ENCODE peak calls at places on chromosomes 6 and 20, in seven cellular contexts. One of them, this sample, is unnamed.

GRCh38 chr20:9068896-9069663 is at the start of gene PLCB4:
- DNase-seq in right lobe of liver: no peak
- DNase-seq in gastrocnemius medialis: no peak
- DNase-seq in Peyer's patch: peak; percentile 70
- DNase-seq in CD4-positive, CD25-positive, alpha-beta regulatory T cell: no peak
- DNase-seq in ascending aorta: peak; percentile 68
- DNase-seq in CD8-positive, alpha-beta memory T cell: no peak
- DNase-seq in this sample: no peak

GRCh38 chr6:15602144-15602543 is 60.7 kb downstream of the DTNBP1 start:
- DNase-seq in ascending aorta: no peak
- DNase-seq in gastrocnemius medialis: no peak
- DNase-seq in CD4-positive, CD25-positive, alpha-beta regulatory T cell: no peak
- DNase-seq in right lobe of liver: no peak
- DNase-seq in Peyer's patch: no peak
- DNase-seq in CD8-positive, alpha-beta memory T cell: no peak
- DNase-seq in this sample: no peak

GRCh38 chr6:95091823-95092436 is 485.4 kb upstream of the MANEA start:
- DNase-seq in right lobe of liver: no peak
- DNase-seq in CD4-positive, CD25-positive, alpha-beta regulatory T cell: peak; percentile 34
- DNase-seq in CD8-positive, alpha-beta memory T cell: no peak
- DNase-seq in Peyer's patch: no peak
- DNase-seq in gastrocnemius medialis: no peak
- DNase-seq in ascending aorta: no peak
- DNase-seq in this sample: no peak

GRCh38 chr6:56073761-56074160 is 173.6 kb downstream of the COL21A1 start:
- DNase-seq in ascending aorta: no peak
- DNase-seq in gastrocnemius medialis: no peak
- DNase-seq in CD8-positive, alpha-beta memory T cell: no peak
- DNase-seq in right lobe of liver: no peak
- DNase-seq in CD4-positive, CD25-positive, alpha-beta regulatory T cell: no peak
- DNase-seq in Peyer's patch: no peak
- DNase-seq in this sample: no peak

GRCh38 chr20:4544765-4545164 is 176.9 kb upstream of the PRND start:
- DNase-seq in ascending aorta: no peak
- DNase-seq in CD4-positive, CD25-positive, alpha-beta regulatory T cell: no peak
- DNase-seq in right lobe of liver: no peak
- DNase-seq in gastrocnemius medialis: no peak
- DNase-seq in CD8-positive, alpha-beta memory T cell: no peak
- DNase-seq in Peyer's patch: no peak
- DNase-seq in this sample: no peak

GRCh38 chr20:50248104-50248631 is 57.5 kb downstream of the CEBPB start:
- DNase-seq in ascending aorta: no peak
- DNase-seq in gastrocnemius medialis: no peak
- DNase-seq in CD8-positive, alpha-beta memory T cell: no peak
- DNase-seq in Peyer's patch: peak; percentile 63
- DNase-seq in CD4-positive, CD25-positive, alpha-beta regulatory T cell: no peak
- DNase-seq in right lobe of liver: no peak
- DNase-seq in this sample: no peak

GRCh38 chr20:64203037-64203777 is 39.0 kb downstream of the MYT1 start:
- DNase-seq in gastrocnemius medialis: no peak
- DNase-seq in CD8-positive, alpha-beta memory T cell: no peak
- DNase-seq in CD4-positive, CD25-positive, alpha-beta regulatory T cell: no peak
- DNase-seq in ascending aorta: no peak
- DNase-seq in right lobe of liver: no peak
- DNase-seq in Peyer's patch: no peak
- DNase-seq in this sample: no peak

GRCh38 chr20:14715400-14715799 is 378.0 kb upstream of the FLRT3 start:
- DNase-seq in ascending aorta: no peak
- DNase-seq in right lobe of liver: no peak
- DNase-seq in gastrocnemius medialis: no peak
- DNase-seq in CD4-positive, CD25-positive, alpha-beta regulatory T cell: no peak
- DNase-seq in Peyer's patch: no peak
- DNase-seq in CD8-positive, alpha-beta memory T cell: no peak
- DNase-seq in this sample: no peak

GRCh38 chr6:165451845-165452244 is 142.4 kb upstream of the C6orf118 start:
- DNase-seq in gastrocnemius medialis: no peak
- DNase-seq in right lobe of liver: no peak
- DNase-seq in CD8-positive, alpha-beta memory T cell: no peak
- DNase-seq in Peyer's patch: no peak
- DNase-seq in ascending aorta: no peak
- DNase-seq in CD4-positive, CD25-positive, alpha-beta regulatory T cell: no peak
- DNase-seq in this sample: no peak

GRCh38 chr20:63696311-63696627 is 183 bp upstream of the TNFRSF6B start:
- DNase-seq in CD8-positive, alpha-beta memory T cell: no peak
- DNase-seq in Peyer's patch: peak; percentile 69
- DNase-seq in ascending aorta: no peak
- DNase-seq in gastrocnemius medialis: no peak
- DNase-seq in right lobe of liver: peak; percentile 58
- DNase-seq in CD4-positive, CD25-positive, alpha-beta regulatory T cell: peak; percentile 37
- DNase-seq in this sample: no peak

GRCh38 chr6:83707829-83708545 is 914 bp downstream of the SNAP91 start:
- DNase-seq in Peyer's patch: no peak
- DNase-seq in gastrocnemius medialis: no peak
- DNase-seq in right lobe of liver: no peak
- DNase-seq in CD8-positive, alpha-beta memory T cell: no peak
- DNase-seq in ascending aorta: peak; percentile 62
- DNase-seq in CD4-positive, CD25-positive, alpha-beta regulatory T cell: no peak
- DNase-seq in this sample: no peak

GRCh38 chr20:20051767-20052073 is 546 bp downstream of the CRNKL1 start:
- DNase-seq in Peyer's patch: no peak
- DNase-seq in right lobe of liver: no peak
- DNase-seq in gastrocnemius medialis: no peak
- DNase-seq in ascending aorta: no peak
- DNase-seq in CD8-positive, alpha-beta memory T cell: no peak
- DNase-seq in CD4-positive, CD25-positive, alpha-beta regulatory T cell: no peak
- DNase-seq in this sample: no peak

GRCh38 chr6:129500958-129501381 is 209.0 kb downstream of the ARHGAP18 start:
- DNase-seq in right lobe of liver: no peak
- DNase-seq in CD4-positive, CD25-positive, alpha-beta regulatory T cell: peak; percentile 23
- DNase-seq in Peyer's patch: no peak
- DNase-seq in ascending aorta: no peak
- DNase-seq in CD8-positive, alpha-beta memory T cell: no peak
- DNase-seq in gastrocnemius medialis: no peak
- DNase-seq in this sample: no peak

GRCh38 chr6:108123516-108123929 is 42.3 kb upstream of the NR2E1 start:
- DNase-seq in Peyer's patch: no peak
- DNase-seq in ascending aorta: no peak
- DNase-seq in gastrocnemius medialis: no peak
- DNase-seq in CD4-positive, CD25-positive, alpha-beta regulatory T cell: no peak
- DNase-seq in CD8-positive, alpha-beta memory T cell: no peak
- DNase-seq in right lobe of liver: no peak
- DNase-seq in this sample: no peak

GRCh38 chr20:20480689-20481088 is 112.8 kb downstream of the INSM1 start:
- DNase-seq in right lobe of liver: no peak
- DNase-seq in CD8-positive, alpha-beta memory T cell: no peak
- DNase-seq in ascending aorta: no peak
- DNase-seq in gastrocnemius medialis: no peak
- DNase-seq in CD4-positive, CD25-positive, alpha-beta regulatory T cell: no peak
- DNase-seq in Peyer's patch: no peak
- DNase-seq in this sample: no peak

GRCh38 chr6:167474725-167475124 is 149.8 kb downstream of the TTLL2 start:
- DNase-seq in CD4-positive, CD25-positive, alpha-beta regulatory T cell: no peak
- DNase-seq in gastrocnemius medialis: no peak
- DNase-seq in ascending aorta: no peak
- DNase-seq in Peyer's patch: no peak
- DNase-seq in CD8-positive, alpha-beta memory T cell: no peak
- DNase-seq in right lobe of liver: no peak
- DNase-seq in this sample: no peak

GRCh38 chr6:124119591-124119990 is 315.9 kb downstream of the NKAIN2 start:
- DNase-seq in gastrocnemius medialis: peak; percentile 53
- DNase-seq in ascending aorta: no peak
- DNase-seq in Peyer's patch: no peak
- DNase-seq in CD4-positive, CD25-positive, alpha-beta regulatory T cell: no peak
- DNase-seq in right lobe of liver: no peak
- DNase-seq in CD8-positive, alpha-beta memory T cell: no peak
- DNase-seq in this sample: no peak

GRCh38 chr20:50478162-50479036 is 31.8 kb upstream of the PTPN1 start:
- DNase-seq in CD8-positive, alpha-beta memory T cell: peak; percentile 56
- DNase-seq in Peyer's patch: peak; percentile 72
- DNase-seq in right lobe of liver: peak; percentile 62
- DNase-seq in ascending aorta: peak; percentile 81
- DNase-seq in gastrocnemius medialis: peak; percentile 56
- DNase-seq in CD4-positive, CD25-positive, alpha-beta regulatory T cell: peak; percentile 86
- DNase-seq in this sample: peak; percentile 58

GRCh38 chr6:17395112-17395511 is 1.7 kb downstream of the CAP2 start:
- DNase-seq in ascending aorta: no peak
- DNase-seq in Peyer's patch: no peak
- DNase-seq in CD4-positive, CD25-positive, alpha-beta regulatory T cell: no peak
- DNase-seq in CD8-positive, alpha-beta memory T cell: no peak
- DNase-seq in gastrocnemius medialis: no peak
- DNase-seq in right lobe of liver: no peak
- DNase-seq in this sample: no peak

GRCh38 chr6:17393335-17394191 is at the start of gene CAP2:
- DNase-seq in right lobe of liver: peak; percentile 71
- DNase-seq in CD4-positive, CD25-positive, alpha-beta regulatory T cell: no peak
- DNase-seq in CD8-positive, alpha-beta memory T cell: no peak
- DNase-seq in Peyer's patch: peak; percentile 60
- DNase-seq in gastrocnemius medialis: peak; percentile 87
- DNase-seq in ascending aorta: peak; percentile 81
- DNase-seq in this sample: no peak

GRCh38 chr6:17392978-17393334 is 439 bp upstream of the CAP2 start:
- DNase-seq in gastrocnemius medialis: no peak
- DNase-seq in right lobe of liver: no peak
- DNase-seq in CD4-positive, CD25-positive, alpha-beta regulatory T cell: no peak
- DNase-seq in Peyer's patch: no peak
- DNase-seq in CD8-positive, alpha-beta memory T cell: no peak
- DNase-seq in ascending aorta: no peak
- DNase-seq in this sample: no peak

GRCh38 chr6:17396256-17396655 is 2.9 kb downstream of the CAP2 start:
- DNase-seq in ascending aorta: no peak
- DNase-seq in right lobe of liver: no peak
- DNase-seq in gastrocnemius medialis: no peak
- DNase-seq in CD4-positive, CD25-positive, alpha-beta regulatory T cell: no peak
- DNase-seq in CD8-positive, alpha-beta memory T cell: no peak
- DNase-seq in Peyer's patch: no peak
- DNase-seq in this sample: no peak

GRCh38 chr6:17394192-17394611 is 807 bp downstream of the CAP2 start:
- DNase-seq in CD8-positive, alpha-beta memory T cell: no peak
- DNase-seq in ascending aorta: peak; percentile 72
- DNase-seq in gastrocnemius medialis: peak; percentile 83
- DNase-seq in CD4-positive, CD25-positive, alpha-beta regulatory T cell: no peak
- DNase-seq in right lobe of liver: peak; percentile 49
- DNase-seq in Peyer's patch: no peak
- DNase-seq in this sample: no peak
- H3K4me3 ChIP-seq in CD8-positive, alpha-beta memory T cell: no peak overlapping the region
- H3K4me3 ChIP-seq in ascending aorta: peak overlapping the region; percentile 81
- H3K4me3 ChIP-seq in gastrocnemius medialis: peak overlapping the region; percentile 80
- H3K4me3 ChIP-seq in CD4-positive, CD25-positive, alpha-beta regulatory T cell: no peak overlapping the region
- H3K4me3 ChIP-seq in right lobe of liver: peak overlapping the region; percentile 41
- H3K4me3 ChIP-seq in Peyer's patch: peak overlapping the region; percentile 83
- H3K4me3 ChIP-seq in this sample: no peak overlapping the region

DNA sequence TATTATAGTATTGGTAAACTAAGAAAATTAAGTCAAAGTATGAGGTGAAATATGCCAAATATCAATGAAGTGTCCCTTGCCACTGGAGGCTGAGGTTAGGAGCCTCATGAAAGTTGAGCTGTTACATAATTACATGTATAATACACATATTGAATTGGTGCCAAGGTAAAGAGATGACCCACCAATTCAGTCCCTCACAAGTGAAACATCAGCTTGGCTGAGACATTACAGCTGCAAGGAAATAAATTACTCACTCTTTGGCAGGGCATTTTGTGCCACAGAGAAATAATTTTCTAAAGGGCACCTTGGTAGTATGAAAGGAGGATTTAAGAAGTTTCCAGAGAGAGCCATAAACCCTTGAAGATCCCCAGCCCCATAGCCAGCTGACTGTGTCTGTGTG is 127.4 kb downstream of the ADGRG6 start:
- DNase-seq in right lobe of liver: no peak
- DNase-seq in Peyer's patch: no peak
- DNase-seq in gastrocnemius medialis: no peak
- DNase-seq in CD8-positive, alpha-beta memory T cell: no peak
- DNase-seq in CD4-positive, CD25-positive, alpha-beta regulatory T cell: no peak
- DNase-seq in ascending aorta: no peak
- DNase-seq in this sample: no peak
- H3K27ac ChIP-seq in right lobe of liver: no peak overlapping the region
- H3K27ac ChIP-seq in Peyer's patch: no peak overlapping the region
- H3K27ac ChIP-seq in gastrocnemius medialis: no peak overlapping the region
- H3K27ac ChIP-seq in CD8-positive, alpha-beta memory T cell: no peak overlapping the region
- H3K27ac ChIP-seq in CD4-positive, CD25-positive, alpha-beta regulatory T cell: no peak overlapping the region
- H3K27ac ChIP-seq in ascending aorta: no peak overlapping the region
- H3K27ac ChIP-seq in this sample: no peak overlapping the region

GRCh38 chr20:32510120-32510600 is 75.0 kb downstream of the NOL4L start:
- DNase-seq in CD8-positive, alpha-beta memory T cell: no peak
- DNase-seq in Peyer's patch: no peak
- DNase-seq in gastrocnemius medialis: no peak
- DNase-seq in ascending aorta: no peak
- DNase-seq in right lobe of liver: no peak
- DNase-seq in CD4-positive, CD25-positive, alpha-beta regulatory T cell: no peak
- DNase-seq in this sample: no peak
- H3K4me1 ChIP-seq in CD8-positive, alpha-beta memory T cell: peaks cover 71% of the 10 kb centered on the region
- H3K4me1 ChIP-seq in Peyer's patch: no peaks in the 10 kb centered on the region
- H3K4me1 ChIP-seq in gastrocnemius medialis: no peaks in the 10 kb centered on the region
- H3K4me1 ChIP-seq in ascending aorta: no peaks in the 10 kb centered on the region
- H3K4me1 ChIP-seq in right lobe of liver: peaks cover 8% of the 10 kb centered on the region
- H3K4me1 ChIP-seq in CD4-positive, CD25-positive, alpha-beta regulatory T cell: peaks cover 71% of the 10 kb centered on the region
- H3K4me1 ChIP-seq in this sample: peaks cover 59% of the 10 kb centered on the region

DNA sequence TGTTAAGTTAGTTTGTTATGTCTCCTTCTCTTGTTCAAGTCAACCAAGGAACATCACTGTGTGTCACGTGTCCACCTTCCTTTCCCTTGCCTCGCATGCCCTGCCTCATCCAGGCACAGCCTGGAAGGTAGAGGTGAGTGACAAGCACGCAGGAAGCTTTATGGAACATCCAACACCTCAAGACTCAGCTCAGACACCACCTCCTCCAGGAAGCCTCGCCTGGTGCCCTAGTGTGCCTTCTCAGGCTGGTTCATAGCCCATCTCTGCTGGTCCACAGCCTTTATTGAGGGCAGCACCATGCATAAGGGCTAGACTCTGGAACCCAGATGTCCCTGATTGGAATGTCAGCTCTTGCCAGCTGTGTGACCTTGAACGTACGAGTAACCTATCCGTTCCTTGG is 224.3 kb downstream of the ANKRD60 start:
- DNase-seq in Peyer's patch: no peak
- DNase-seq in CD8-positive, alpha-beta memory T cell: no peak
- DNase-seq in CD4-positive, CD25-positive, alpha-beta regulatory T cell: no peak
- DNase-seq in ascending aorta: no peak
- DNase-seq in right lobe of liver: no peak
- DNase-seq in gastrocnemius medialis: no peak
- DNase-seq in this sample: no peak
- H3K4me3 ChIP-seq in Peyer's patch: no peak overlapping the region
- H3K4me3 ChIP-seq in CD8-positive, alpha-beta memory T cell: no peak overlapping the region
- H3K4me3 ChIP-seq in CD4-positive, CD25-positive, alpha-beta regulatory T cell: no peak overlapping the region
- H3K4me3 ChIP-seq in ascending aorta: no peak overlapping the region
- H3K4me3 ChIP-seq in right lobe of liver: no peak overlapping the region
- H3K4me3 ChIP-seq in gastrocnemius medialis: no peak overlapping the region
- H3K4me3 ChIP-seq in this sample: no peak overlapping the region

DNA sequence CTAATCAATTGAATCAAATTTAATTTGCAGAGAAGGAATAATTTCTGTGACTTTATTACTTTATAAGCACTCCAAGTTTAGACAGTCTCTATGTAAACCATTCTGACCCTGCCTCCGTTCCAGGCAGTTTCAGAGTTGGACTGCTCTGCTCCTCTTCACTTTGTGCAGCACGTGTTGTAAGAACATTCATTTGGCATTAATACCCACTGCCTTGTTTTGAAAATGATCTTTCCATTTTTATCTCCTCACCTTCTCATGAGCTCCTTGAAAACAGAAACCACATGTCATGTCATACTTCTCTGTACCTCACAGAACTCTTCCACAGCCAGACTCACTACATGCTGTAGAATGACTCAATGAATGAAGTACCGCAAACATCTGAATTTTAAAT is 25.5 kb downstream of the SLC22A1 start:
- DNase-seq in CD8-positive, alpha-beta memory T cell: no peak
- DNase-seq in CD4-positive, CD25-positive, alpha-beta regulatory T cell: no peak
- DNase-seq in right lobe of liver: no peak
- DNase-seq in ascending aorta: no peak
- DNase-seq in gastrocnemius medialis: peak; percentile 37
- DNase-seq in Peyer's patch: no peak
- DNase-seq in this sample: no peak
- H3K27ac ChIP-seq in CD8-positive, alpha-beta memory T cell: no peak overlapping the region
- H3K27ac ChIP-seq in CD4-positive, CD25-positive, alpha-beta regulatory T cell: no peak overlapping the region
- H3K27ac ChIP-seq in right lobe of liver: no peak overlapping the region
- H3K27ac ChIP-seq in ascending aorta: peak overlapping the region; percentile 80
- H3K27ac ChIP-seq in gastrocnemius medialis: peak overlapping the region; percentile 66
- H3K27ac ChIP-seq in Peyer's patch: no peak overlapping the region
- H3K27ac ChIP-seq in this sample: no peak overlapping the region

This sample was measured in effector memory CD4-positive, alpha-beta T cell.